ENCODE peak calls at places on chromosomes 16 and 17, in four cellular contexts. F, A, W and O are unnamed samples.

GRCh38 chr17:36755586-36755985 is 154.2 kb downstream of the MRM1 start:
- DNase-seq in F (peak; percentile 22), A (no peak), W (peak; percentile 56), O (no peak)

GRCh38 chr17:47120521-47121095 is 68.5 kb downstream of the CDC27 start:
- DNase-seq in F (no peak), A (no peak), W (no peak), O (no peak)

GRCh38 chr16:70638814-70639792 is 7.3 kb upstream of the IL34 start:
- DNase-seq in F (peak; percentile 71), A (no peak), W (no peak), O (no peak)

GRCh38 chr17:21573961-21574610 is 118.2 kb upstream of the KCNJ18 start:
- DNase-seq in F (no peak), A (peak; percentile 54), W (no peak), O (no peak)

GRCh38 chr16:89360760-89361435 is 129.5 kb downstream of the ANKRD11 start:
- DNase-seq in F (no peak), A (peak; percentile 40), W (no peak), O (no peak)

GRCh38 chr17:43694081-43694870 is 32.6 kb upstream of the MEOX1 start:
- DNase-seq in F (peak; percentile 91), A (peak; percentile 79), W (peak; percentile 93), O (peak; percentile 76)

GRCh38 chr16:13896543-13897182 is 23.3 kb upstream of the ERCC4 start:
- DNase-seq in F (no peak), A (no peak), W (no peak), O (no peak)

GRCh38 chr17:43360376-43360738 is 38.4 kb upstream of the ARL4D start:
- DNase-seq in F (peak; percentile 73), A (peak; percentile 59), W (peak; percentile 49), O (peak; percentile 40)

GRCh38 chr16:2152695-2153506 is 2.7 kb upstream of the TRAF7 start:
- DNase-seq in F (peak; percentile 53), A (peak; percentile 48), W (peak; percentile 67), O (no peak)

GRCh38 chr16:53789159-53789558 is 85.2 kb downstream of the FTO start:
- DNase-seq in F (no peak), A (no peak), W (no peak), O (no peak)

GRCh38 chr17:81909966-81910839 is 996 bp downstream of the PCYT2 start:
- DNase-seq in F (peak; percentile 74), A (peak; percentile 62), W (peak; percentile 79), O (no peak)

GRCh38 chr16:87538160-87538559 is 45.3 kb upstream of the ZCCHC14 start:
- DNase-seq in F (no peak), A (no peak), W (no peak), O (no peak)

GRCh38 chr16:75565640-75566039 is 539 bp upstream of the GABARAPL2 start:
- DNase-seq in F (no peak), A (no peak), W (no peak), O (no peak)

GRCh38 chr16:81254919-81255526 is 16.5 kb downstream of the BCO1 start:
- DNase-seq in F (no peak), A (no peak), W (no peak), O (no peak)

GRCh38 chr17:17749025-17749772 is 67.9 kb downstream of the RAI1 start:
- DNase-seq in F (no peak), A (no peak), W (no peak), O (no peak)

GRCh38 chr17:3894927-3895343 is 2.1 kb upstream of the CAMKK1 start:
- DNase-seq in F (peak; percentile 81), A (peak; percentile 68), W (peak; percentile 42), O (no peak)

GRCh38 chr17:28750178-28751047 is 6.6 kb downstream of the TRAF4 start:
- DNase-seq in F (peak; percentile 96), A (peak; percentile 97), W (peak; percentile 94), O (peak; percentile 69)

GRCh38 chr17:30567231-30568116 is 90.3 kb downstream of the GOSR1 start:
- DNase-seq in F (no peak), A (peak; percentile 7), W (no peak), O (no peak)

GRCh38 chr16:89918453-89919347 is at the start of gene MC1R:
- DNase-seq in F (peak; percentile 72), A (no peak), W (peak; percentile 42), O (no peak)

GRCh38 chr17:50519141-50519834 is 11.0 kb downstream of the MYCBPAP start:
- DNase-seq in F (no peak), A (no peak), W (no peak), O (peak; percentile 73)

GRCh38 chr17:46865100-46865499 is 13.7 kb downstream of the WNT9B start:
- DNase-seq in F (no peak), A (no peak), W (no peak), O (no peak)

GRCh38 chr17:81481011-81481799 is 31.4 kb downstream of the ACTG1 start:
- DNase-seq in F (peak; percentile 79), A (peak; percentile 78), W (peak; percentile 92), O (peak; percentile 88)

GRCh38 chr16:89448656-89449055 is 41.7 kb downstream of the ANKRD11 start:
- DNase-seq in F (no peak), A (peak; percentile 83), W (no peak), O (no peak)

GRCh38 chr16:72876221-72876620 is 171.7 kb downstream of the ZFHX3 start:
- DNase-seq in F (no peak), A (peak; percentile 32), W (no peak), O (no peak)

GRCh38 chr17:42363767-42364585 is 24.3 kb downstream of the STAT3 start:
- DNase-seq in F (no peak), A (no peak), W (no peak), O (no peak)

GRCh38 chr17:72456026-72456569 is 335.3 kb downstream of the SOX9 start:
- DNase-seq in F (peak; percentile 70), A (peak; percentile 63), W (no peak), O (peak; percentile 45)

GRCh38 chr17:2023692-2024571 is 1.2 kb downstream of the RTN4RL1 start:
- DNase-seq in F (peak; percentile 81), A (no peak), W (peak; percentile 95), O (peak; percentile 62)

GRCh38 chr16:813204-813915 is 12.8 kb upstream of the GNG13 start:
- DNase-seq in F (peak; percentile 76), A (no peak), W (peak; percentile 75), O (peak; percentile 68)

GRCh38 chr17:19346351-19347255 is 15.9 kb downstream of the B9D1 start:
- DNase-seq in F (peak; percentile 84), A (peak; percentile 61), W (peak; percentile 78), O (peak; percentile 47)

GRCh38 chr17:55420067-55420775 is 1.4 kb downstream of the MMD start:
- DNase-seq in F (no peak), A (peak; percentile 26), W (no peak), O (no peak)

GRCh38 chr16:49459953-49460735 is 86.5 kb downstream of the C16orf78 start:
- DNase-seq in F (no peak), A (peak; percentile 11), W (no peak), O (no peak)

GRCh38 chr17:10178789-10179075 is 19.7 kb downstream of the GAS7 start:
- DNase-seq in F (no peak), A (no peak), W (no peak), O (no peak)

GRCh38 chr17:10186771-10187425 is 11.5 kb downstream of the GAS7 start:
- DNase-seq in F (no peak), A (no peak), W (no peak), O (no peak)

GRCh38 chr17:10177921-10178788 is 20.3 kb downstream of the GAS7 start:
- DNase-seq in F (peak; percentile 51), A (no peak), W (no peak), O (no peak)

GRCh38 chr17:10183931-10184930 is 14.2 kb downstream of the GAS7 start:
- DNase-seq in F (no peak), A (no peak), W (peak; percentile 31), O (no peak)

DNA sequence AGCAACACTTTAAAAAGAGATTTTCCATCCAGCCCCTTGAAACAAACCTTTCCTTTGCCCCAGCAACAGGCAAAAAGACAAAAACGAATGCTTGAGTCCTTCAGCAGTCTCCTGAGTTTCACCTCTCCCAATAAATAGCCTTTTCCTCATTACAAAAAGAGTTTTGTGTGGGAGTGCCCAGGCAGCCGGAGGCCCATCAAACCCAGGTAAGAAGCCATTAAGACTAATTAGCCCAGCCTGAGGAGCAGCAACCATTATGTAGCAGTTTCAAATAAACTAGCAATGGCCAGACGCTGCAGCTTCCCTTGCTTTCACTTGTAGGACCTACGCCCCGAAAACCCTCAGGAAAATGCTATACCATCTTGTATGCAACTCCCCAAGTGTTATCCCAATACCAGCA is 15.6 kb downstream of the GAS7 start:
- DNase-seq in F (no peak), A (no peak), W (no peak), O (no peak)
- H3K27ac ChIP-seq in F (no peak overlapping the region), A (no peak overlapping the region), W (no peak overlapping the region), O (no peak overlapping the region)

DNA sequence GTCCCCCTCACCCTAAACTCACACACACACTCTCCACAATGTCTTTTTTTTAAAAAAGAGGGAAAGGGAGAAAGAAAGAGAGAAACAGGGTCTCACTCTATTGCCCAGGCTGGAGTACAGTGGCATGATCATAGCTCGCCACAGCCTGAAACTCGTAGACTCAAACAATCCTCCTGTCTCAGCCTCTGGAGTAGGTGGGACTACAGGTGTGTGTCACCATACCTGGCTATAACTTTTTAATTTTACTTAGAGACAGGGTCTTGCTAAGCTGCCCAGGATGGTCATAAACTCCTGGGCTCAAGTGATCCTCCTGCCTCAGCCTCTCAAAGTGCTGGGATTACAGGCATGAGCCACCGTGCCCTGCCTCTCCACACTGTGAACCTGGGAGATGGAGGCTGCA is 24.9 kb downstream of the LITAF start:
- DNase-seq in F (no peak), A (no peak), W (no peak), O (no peak)
- H3K27ac ChIP-seq in F (peak overlapping the region; percentile 85), A (peak overlapping the region; percentile 78), W (no peak overlapping the region), O (peak overlapping the region; percentile 73)

DNA sequence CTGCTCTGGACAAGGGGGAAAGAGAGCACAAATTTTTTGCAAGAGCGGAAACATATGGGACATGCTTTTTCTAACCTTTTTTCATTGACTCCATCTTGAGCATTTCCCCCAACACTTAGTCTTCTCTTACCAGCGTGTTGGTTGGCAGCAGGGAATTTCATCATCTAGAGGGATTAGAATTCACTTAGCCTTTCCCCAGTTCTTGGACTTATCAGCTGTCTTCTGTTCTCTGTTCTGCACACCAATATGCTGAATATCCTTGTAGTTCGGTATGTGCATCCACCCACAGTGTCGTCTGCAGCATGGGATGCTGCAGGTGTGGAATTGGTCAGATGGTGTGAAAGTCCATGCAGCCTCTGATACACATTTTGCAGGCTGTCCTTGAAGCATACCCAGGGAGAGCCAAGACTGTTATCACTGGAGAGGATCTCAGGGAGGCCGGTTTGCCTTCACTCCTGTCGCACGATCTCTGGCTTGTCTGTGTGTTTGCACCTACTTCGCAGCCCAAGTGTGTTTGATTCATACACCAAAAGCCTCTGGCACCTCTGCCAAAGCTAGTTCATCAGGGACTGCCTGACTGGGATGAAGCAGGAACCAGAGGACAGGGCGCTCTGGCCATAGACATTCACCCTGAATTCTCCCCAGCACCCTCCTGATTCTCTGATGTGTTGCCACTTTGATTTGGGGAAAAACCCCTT is 93.3 kb downstream of the SOCS1 start:
- DNase-seq in F (no peak), A (no peak), W (no peak), O (no peak)
- H3K27ac ChIP-seq in F (no peak overlapping the region), A (peak overlapping the region; percentile 68), W (peak overlapping the region; percentile 93), O (no peak overlapping the region)

GRCh38 chr16:74450967-74451760 is 29.9 kb upstream of the CLEC18B start:
- DNase-seq in F (no peak), A (no peak), W (no peak), O (no peak)
- H3K27ac ChIP-seq in F (no peak overlapping the region), A (no peak overlapping the region), W (no peak overlapping the region), O (peak overlapping the region; percentile 95)

GRCh38 chr16:82627811-82628339 is 1.1 kb downstream of the CDH13 start:
- DNase-seq in F (no peak), A (peak; percentile 50), W (no peak), O (peak; percentile 77)
- H3K27ac ChIP-seq in F (no peak overlapping the region), A (peak overlapping the region; percentile 66), W (no peak overlapping the region), O (peak overlapping the region; percentile 99)

GRCh38 chr16:56227936-56228335 is 36.6 kb downstream of the GNAO1 start:
- DNase-seq in F (no peak), A (no peak), W (no peak), O (no peak)
- H3K27ac ChIP-seq in F (no peak overlapping the region), A (no peak overlapping the region), W (no peak overlapping the region), O (no peak overlapping the region)

GRCh38 chr16:48194828-48195566 is 39.2 kb upstream of the ABCC12 start:
- DNase-seq in F (peak; percentile 50), A (peak; percentile 35), W (peak; percentile 36), O (peak; percentile 98)
- H3K27ac ChIP-seq in F (no peak overlapping the region), A (no peak overlapping the region), W (no peak overlapping the region), O (peak overlapping the region; percentile 76)